ENCODE peak calls at places on chromosomes 13 and 19, in nine cellular contexts. L is gastrocnemius medialis, E is tibial artery, D is HCT116, J is body of pancreas, Q is GM23248, H is AG04450, S is OCI-LY7, V is aorta. O is an unnamed sample.

GRCh38 chr13:67230774-67231480 is 791 bp upstream of the PCDH9 start:
- DNase-seq in L (peak), E (peak), D (no peak), J (peak), Q (peak), H (peak), S (peak), V (peak), O (peak)

GRCh38 chr13:50339291-50339690 is 324.0 kb downstream of the KCNRG start:
- DNase-seq in L (no peak), E (no peak), D (no peak), J (no peak), Q (no peak), H (no peak), S (no peak), V (no peak), O (no peak)

GRCh38 chr19:15031675-15032074 is 17.6 kb upstream of the CASP14 start:
- DNase-seq in L (no peak), E (no peak), D (no peak), J (no peak), Q (no peak), H (no peak), S (no peak), V (no peak), O (no peak)

GRCh38 chr19:37304190-37304883 is 66.6 kb upstream of the ZNF527 start:
- DNase-seq in L (no peak), E (no peak), D (no peak), J (peak), Q (no peak), H (no peak), S (no peak), V (peak), O (no peak)

GRCh38 chr13:84684804-84685203 is 802.5 kb upstream of the SLITRK1 start:
- DNase-seq in L (no peak), E (no peak), D (no peak), J (no peak), Q (no peak), H (no peak), S (no peak), V (no peak), O (no peak)

GRCh38 chr13:70170689-70171088 is 62.4 kb upstream of the KLHL1 start:
- DNase-seq in L (no peak), E (no peak), D (no peak), J (no peak), Q (no peak), H (no peak), S (no peak), V (no peak), O (no peak)

GRCh38 chr13:48542581-48543341 is 9.9 kb upstream of the RCBTB2 start:
- DNase-seq in L (peak), E (peak), D (no peak), J (peak), Q (peak), H (no peak), S (peak), V (no peak), O (no peak)

GRCh38 chr19:11659612-11660011 is 62.3 kb downstream of the ZNF627 start:
- DNase-seq in L (no peak), E (no peak), D (no peak), J (no peak), Q (peak), H (no peak), S (peak), V (no peak), O (no peak)

GRCh38 chr19:48670699-48671455 is 1.9 kb downstream of the NTN5 start:
- DNase-seq in L (no peak), E (no peak), D (no peak), J (no peak), Q (no peak), H (no peak), S (no peak), V (no peak), O (no peak)

GRCh38 chr13:113323869-113324268 is 26.8 kb downstream of the LAMP1 start:
- DNase-seq in L (no peak), E (no peak), D (no peak), J (no peak), Q (no peak), H (no peak), S (no peak), V (no peak), O (no peak)

GRCh38 chr19:7862413-7862951 is 11.7 kb downstream of the PRR36 start:
- DNase-seq in L (no peak), E (no peak), D (peak), J (peak), Q (peak), H (no peak), S (peak), V (no peak), O (peak)

GRCh38 chr13:91930687-91931086 is 532.3 kb downstream of the GPC5 start:
- DNase-seq in L (no peak), E (no peak), D (no peak), J (no peak), Q (no peak), H (no peak), S (no peak), V (no peak), O (no peak)

GRCh38 chr13:41611385-41611784 is 154.0 kb downstream of the RGCC start:
- DNase-seq in L (no peak), E (no peak), D (no peak), J (no peak), Q (no peak), H (no peak), S (no peak), V (no peak), O (no peak)

GRCh38 chr19:33505168-33505567 is 16.4 kb downstream of the PEPD start:
- DNase-seq in L (no peak), E (no peak), D (no peak), J (no peak), Q (no peak), H (no peak), S (no peak), V (no peak), O (no peak)

GRCh38 chr13:37715606-37716015 is 117.0 kb upstream of the POSTN start:
- DNase-seq in L (no peak), E (no peak), D (no peak), J (no peak), Q (peak), H (peak), S (no peak), V (no peak), O (no peak)

GRCh38 chr19:29666634-29667389 is 1.6 kb downstream of the PLEKHF1 start:
- DNase-seq in L (no peak), E (peak), D (no peak), J (peak), Q (peak), H (no peak), S (no peak), V (no peak), O (no peak)

GRCh38 chr19:47110521-47111080 is 3.0 kb downstream of the ZC3H4 start:
- DNase-seq in L (no peak), E (no peak), D (no peak), J (peak), Q (peak), H (no peak), S (peak), V (no peak), O (peak)

GRCh38 chr19:20423381-20424207 is 142.0 kb downstream of the ZNF737 start:
- DNase-seq in L (no peak), E (peak), D (no peak), J (peak), Q (peak), H (no peak), S (peak), V (peak), O (peak)
- H3K27ac ChIP-seq in L (peak), E (peak), D (no peak), J (peak), Q (peak), H (peak), S (peak), V (peak), O (no peak)

DNA sequence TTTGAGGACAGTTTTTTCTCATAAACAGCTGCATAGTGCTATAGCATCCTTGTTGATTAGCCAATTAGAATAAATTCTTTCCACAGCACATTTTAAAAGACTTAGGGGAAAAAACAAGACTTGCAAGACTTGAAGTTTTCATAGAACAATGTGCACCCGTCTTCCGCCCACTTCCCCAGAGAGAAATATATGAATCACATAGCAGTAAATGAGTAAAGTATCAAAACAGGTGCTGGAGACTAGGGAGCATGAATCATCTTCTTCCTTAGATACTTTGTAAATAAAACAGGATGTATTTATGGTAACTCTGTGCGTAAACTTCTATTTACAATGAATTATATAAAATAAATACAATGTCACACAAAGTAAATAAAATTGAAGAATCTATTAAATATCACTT is 75.1 kb downstream of the COL4A2 start:
- DNase-seq in L (no peak), E (no peak), D (no peak), J (no peak), Q (peak), H (no peak), S (no peak), V (no peak), O (no peak)
- H3K27ac ChIP-seq in L (peak), E (no peak), D (no peak), J (no peak), Q (peak), H (no peak), S (no peak), V (no peak), O (no peak)

GRCh38 chr19:10430505-10431253 is 10.3 kb downstream of the PDE4A start:
- DNase-seq in L (no peak), E (peak), D (no peak), J (peak), Q (peak), H (no peak), S (no peak), V (peak), O (no peak)

GRCh38 chr19:10431254-10431942 is 11.1 kb downstream of the PDE4A start:
- DNase-seq in L (no peak), E (peak), D (no peak), J (no peak), Q (peak), H (no peak), S (no peak), V (peak), O (no peak)

GRCh38 chr19:10431943-10432735 is 11.8 kb downstream of the PDE4A start:
- DNase-seq in L (peak), E (peak), D (no peak), J (peak), Q (peak), H (no peak), S (no peak), V (peak), O (peak)

GRCh38 chr19:10433131-10433536 is 12.8 kb downstream of the PDE4A start:
- DNase-seq in L (peak), E (no peak), D (no peak), J (peak), Q (no peak), H (no peak), S (no peak), V (no peak), O (no peak)

GRCh38 chr19:10432736-10433130 is 12.4 kb downstream of the PDE4A start:
- DNase-seq in L (peak), E (no peak), D (no peak), J (peak), Q (no peak), H (no peak), S (no peak), V (no peak), O (no peak)
- H3K27ac ChIP-seq in L (peak), E (peak), D (peak), J (peak), Q (no peak), H (no peak), S (no peak), V (no peak), O (peak)

GRCh38 chr13:51624207-51624606 is 39.9 kb downstream of the WDFY2 start:
- DNase-seq in L (no peak), E (no peak), D (no peak), J (no peak), Q (no peak), H (no peak), S (no peak), V (no peak), O (no peak)
- H3K27ac ChIP-seq in L (no peak), E (no peak), D (no peak), J (no peak), Q (no peak), H (no peak), S (no peak), V (no peak), O (no peak)